ENCODE peak calls at places on chromosomes 11 and 22, in six cellular contexts. Q is SK-N-DZ, Z is Kasumi-1, X is AG09319, O is EL, F is pancreas. E is an unnamed sample.

GRCh38 chr11:68821670-68822069 is 20.0 kb downstream of the CPT1A start:
- DNase-seq in Q (no peak), Z (no peak), X (no peak), O (no peak), F (no peak), E (no peak)

GRCh38 chr11:77442394-77443053 is 31.4 kb downstream of the PAK1 start:
- DNase-seq in Q (no peak), Z (no peak), X (no peak), O (no peak), F (no peak), E (no peak)

GRCh38 chr11:126072821-126073594 is 10.3 kb upstream of the CDON start:
- DNase-seq in Q (no peak), Z (no peak), X (no peak), O (no peak), F (no peak), E (no peak)

GRCh38 chr22:46057762-46058420 is 80.9 kb upstream of the WNT7B start:
- DNase-seq in Q (no peak), Z (peak), X (no peak), O (peak), F (peak), E (no peak)

GRCh38 chr22:32837803-32838202 is 36.3 kb downstream of the TIMP3 start:
- DNase-seq in Q (no peak), Z (no peak), X (no peak), O (no peak), F (no peak), E (no peak)

GRCh38 chr22:24178502-24179440 is 2.5 kb upstream of the SUSD2 start:
- DNase-seq in Q (peak), Z (peak), X (no peak), O (no peak), F (no peak), E (no peak)

GRCh38 chr11:64844330-64845124 is at the start of gene CDC42BPG:
- DNase-seq in Q (peak), Z (peak), X (no peak), O (peak), F (peak), E (peak)

GRCh38 chr11:1129143-1129665 is 28.5 kb upstream of the MUC5AC start:
- DNase-seq in Q (no peak), Z (no peak), X (no peak), O (no peak), F (no peak), E (no peak)

GRCh38 chr22:17009640-17010291 is 1.7 kb upstream of the GAB4 start:
- DNase-seq in Q (no peak), Z (no peak), X (no peak), O (no peak), F (no peak), E (no peak)

GRCh38 chr11:57637626-57638004 is 12.1 kb downstream of the YPEL4 start:
- DNase-seq in Q (no peak), Z (no peak), X (no peak), O (peak), F (no peak), E (no peak)

GRCh38 chr11:108726077-108726800 is 61.4 kb downstream of the DDX10 start:
- DNase-seq in Q (no peak), Z (no peak), X (no peak), O (no peak), F (no peak), E (no peak)

GRCh38 chr11:130945945-130946344 is 29.7 kb upstream of the SNX19 start:
- DNase-seq in Q (no peak), Z (no peak), X (peak), O (peak), F (peak), E (peak)

GRCh38 chr11:72712168-72712721 is 38.0 kb upstream of the PDE2A start:
- DNase-seq in Q (no peak), Z (no peak), X (no peak), O (no peak), F (peak), E (peak)

GRCh38 chr11:28759311-28759710 is 651.1 kb downstream of the METTL15 start:
- DNase-seq in Q (no peak), Z (no peak), X (no peak), O (peak), F (peak), E (no peak)

GRCh38 chr11:44763111-44763820 is 36.5 kb downstream of the TSPAN18 start:
- DNase-seq in Q (no peak), Z (no peak), X (no peak), O (no peak), F (no peak), E (no peak)

GRCh38 chr11:126733685-126734084 is 266.9 kb downstream of the KIRREL3 start:
- DNase-seq in Q (no peak), Z (no peak), X (no peak), O (no peak), F (no peak), E (no peak)

GRCh38 chr11:61728066-61728939 is 24.1 kb upstream of the MYRF start:
- DNase-seq in Q (no peak), Z (no peak), X (no peak), O (no peak), F (no peak), E (no peak)